ENCODE peak calls at places on chromosome 6, in four cellular contexts. One of them, this sample, is unnamed.

GRCh38 chr6:35258858-35259193 is 709 bp upstream of the ZNF76 start:
- DNase-seq in endothelial cell: peak
- DNase-seq in stimulated activated naive CD4-positive, alpha-beta T cell: no peak
- DNase-seq in stimulated activated CD4-positive, alpha-beta T cell treated with anti-CD3 and anti-CD28 coated beads, Interleukin-4, amount 100 ng/mL, for 48 hours: no peak
- DNase-seq in this sample: no peak

GRCh38 chr6:132147530-132148011 is 196.4 kb upstream of the CCN2 start:
- DNase-seq in endothelial cell: no peak
- DNase-seq in stimulated activated naive CD4-positive, alpha-beta T cell: no peak
- DNase-seq in stimulated activated CD4-positive, alpha-beta T cell treated with anti-CD3 and anti-CD28 coated beads, Interleukin-4, amount 100 ng/mL, for 48 hours: no peak
- DNase-seq in this sample: no peak

GRCh38 chr6:27761391-27761790 is 150.8 kb downstream of the OR2B2 start:
- DNase-seq in endothelial cell: no peak
- DNase-seq in stimulated activated CD4-positive, alpha-beta T cell treated with anti-CD3 and anti-CD28 coated beads, Interleukin-4, amount 100 ng/mL, for 48 hours: no peak
- DNase-seq in stimulated activated naive CD4-positive, alpha-beta T cell: no peak
- DNase-seq in this sample: no peak

GRCh38 chr6:88763160-88763559 is 200.3 kb downstream of the RNGTT start:
- DNase-seq in stimulated activated naive CD4-positive, alpha-beta T cell: no peak
- DNase-seq in endothelial cell: no peak
- DNase-seq in stimulated activated CD4-positive, alpha-beta T cell treated with anti-CD3 and anti-CD28 coated beads, Interleukin-4, amount 100 ng/mL, for 48 hours: no peak
- DNase-seq in this sample: no peak

GRCh38 chr6:142373268-142374089 is 71.7 kb downstream of the ADGRG6 start:
- DNase-seq in endothelial cell: no peak
- DNase-seq in stimulated activated naive CD4-positive, alpha-beta T cell: no peak
- DNase-seq in stimulated activated CD4-positive, alpha-beta T cell treated with anti-CD3 and anti-CD28 coated beads, Interleukin-4, amount 100 ng/mL, for 48 hours: no peak
- DNase-seq in this sample: no peak

GRCh38 chr6:129096651-129097290 is 213.8 kb downstream of the LAMA2 start:
- DNase-seq in endothelial cell: no peak
- DNase-seq in stimulated activated CD4-positive, alpha-beta T cell treated with anti-CD3 and anti-CD28 coated beads, Interleukin-4, amount 100 ng/mL, for 48 hours: no peak
- DNase-seq in stimulated activated naive CD4-positive, alpha-beta T cell: peak
- DNase-seq in this sample: no peak

GRCh38 chr6:35736293-35736894 is 438 bp upstream of the ARMC12 start:
- DNase-seq in endothelial cell: peak
- DNase-seq in stimulated activated naive CD4-positive, alpha-beta T cell: peak
- DNase-seq in stimulated activated CD4-positive, alpha-beta T cell treated with anti-CD3 and anti-CD28 coated beads, Interleukin-4, amount 100 ng/mL, for 48 hours: peak
- DNase-seq in this sample: peak

GRCh38 chr6:21187485-21187884 is 406.1 kb upstream of the SOX4 start:
- DNase-seq in endothelial cell: no peak
- DNase-seq in stimulated activated naive CD4-positive, alpha-beta T cell: no peak
- DNase-seq in stimulated activated CD4-positive, alpha-beta T cell treated with anti-CD3 and anti-CD28 coated beads, Interleukin-4, amount 100 ng/mL, for 48 hours: no peak
- DNase-seq in this sample: no peak

GRCh38 chr6:145067430-145067829 is 667.9 kb downstream of the EPM2A start:
- DNase-seq in stimulated activated naive CD4-positive, alpha-beta T cell: no peak
- DNase-seq in endothelial cell: no peak
- DNase-seq in stimulated activated CD4-positive, alpha-beta T cell treated with anti-CD3 and anti-CD28 coated beads, Interleukin-4, amount 100 ng/mL, for 48 hours: no peak
- DNase-seq in this sample: no peak